ENCODE peak calls at places on chromosomes 4 and X, in four cellular contexts. C, S, J and Y are unnamed samples.

GRCh38 chr4:184101711-184102110 is 116.0 kb downstream of the ENPP6 start:
- DNase-seq in S (no peak), J (no peak), C (no peak), Y (no peak)

GRCh38 chr4:24666316-24666715 is 82.0 kb upstream of the DHX15 start:
- DNase-seq in C (no peak), S (no peak), J (no peak), Y (no peak)

GRCh38 chr4:48483777-48484493 is 792 bp downstream of the SLC10A4 start:
- DNase-seq in J (no peak), C (peak), S (no peak), Y (no peak)

GRCh38 chrX:139559383-139560042 is 29.0 kb downstream of the F9 start:
- DNase-seq in C (peak), S (peak), J (peak), Y (no peak)

GRCh38 chr4:74627516-74627915 is 166.8 kb downstream of the BTC start:
- DNase-seq in S (no peak), C (no peak), J (no peak), Y (no peak)

GRCh38 chr4:2065106-2065930 is 6.2 kb downstream of the NAT8L start:
- DNase-seq in C (no peak), J (no peak), S (no peak), Y (no peak)

GRCh38 chr4:25011135-25011866 is 19.4 kb downstream of the LGI2 start:
- DNase-seq in C (no peak), J (no peak), S (no peak), Y (no peak)

GRCh38 chrX:103442536-103442901 is 66.2 kb downstream of the BEX3 start:
- DNase-seq in S (no peak), J (no peak), C (no peak), Y (no peak)

GRCh38 chrX:16258936-16259335 is 91.7 kb downstream of the MAGEB17 start:
- DNase-seq in C (no peak), J (no peak), S (no peak), Y (no peak)

GRCh38 chr4:30716158-30716557 is 4.0 kb upstream of the PCDH7 start:
- DNase-seq in J (no peak), S (no peak), C (no peak), Y (no peak)

GRCh38 chr4:87077834-87078585 is 142.4 kb downstream of the KLHL8 start:
- DNase-seq in C (no peak), J (no peak), S (no peak), Y (no peak)

GRCh38 chr4:53908661-53909078 is 155.7 kb downstream of the CHIC2 start:
- DNase-seq in S (peak), J (peak), C (peak), Y (no peak)

GRCh38 chr4:176561368-176561767 is 231.4 kb downstream of the VEGFC start:
- DNase-seq in S (no peak), J (no peak), C (no peak), Y (no peak)

GRCh38 chrX:10533686-10534365 is 86.6 kb downstream of the MID1 start:
- DNase-seq in S (no peak), J (no peak), C (no peak), Y (no peak)

GRCh38 chrX:134294548-134294947 is 57.6 kb downstream of the CCDC160 start:
- DNase-seq in S (no peak), J (no peak), C (peak), Y (no peak)

GRCh38 chrX:30804462-30804861 is 84.6 kb downstream of the TAB3 start:
- DNase-seq in S (no peak), J (no peak), C (no peak), Y (no peak)

GRCh38 chr4:105619193-105619931 is 66.9 kb downstream of the ARHGEF38 start:
- DNase-seq in S (no peak), C (no peak), J (no peak), Y (no peak)

GRCh38 chrX:9897761-9898161 is 69.4 kb upstream of the CLDN34 start:
- DNase-seq in J (no peak), C (no peak), S (no peak), Y (no peak)

GRCh38 chr4:184706453-184706852 is 27.4 kb downstream of the CENPU start:
- DNase-seq in J (no peak), S (no peak), C (no peak), Y (no peak)

GRCh38 chr4:151721466-151721865 is 39.3 kb downstream of the GATB start:
- DNase-seq in S (no peak), J (no peak), C (no peak), Y (no peak)

GRCh38 chr4:127165971-127166370 is 466.8 kb upstream of the INTU start:
- DNase-seq in J (no peak), C (no peak), S (no peak), Y (no peak)

GRCh38 chr4:70724463-70724862 is 2.7 kb downstream of the RUFY3 start:
- DNase-seq in J (no peak), S (no peak), C (no peak), Y (no peak)

GRCh38 chr4:142567620-142568451 is 278.3 kb downstream of the INPP4B start:
- DNase-seq in J (peak), C (no peak), S (no peak), Y (no peak)

GRCh38 chrX:108437789-108438623 is at the start of gene COL4A6:
- DNase-seq in S (no peak), C (peak), J (no peak), Y (no peak)
- TF ChIP-seq SPI1 in S (no peak), C (no peak), J (no peak), Y (no peak)

GRCh38 chrX:19028560-19028959 is 44.6 kb upstream of the PHKA2 start:
- DNase-seq in J (no peak), C (no peak), S (no peak), Y (no peak)

GRCh38 chrX:19034025-19034424 is 50.1 kb upstream of the PHKA2 start:
- DNase-seq in J (no peak), C (no peak), S (no peak), Y (no peak)

DNA sequence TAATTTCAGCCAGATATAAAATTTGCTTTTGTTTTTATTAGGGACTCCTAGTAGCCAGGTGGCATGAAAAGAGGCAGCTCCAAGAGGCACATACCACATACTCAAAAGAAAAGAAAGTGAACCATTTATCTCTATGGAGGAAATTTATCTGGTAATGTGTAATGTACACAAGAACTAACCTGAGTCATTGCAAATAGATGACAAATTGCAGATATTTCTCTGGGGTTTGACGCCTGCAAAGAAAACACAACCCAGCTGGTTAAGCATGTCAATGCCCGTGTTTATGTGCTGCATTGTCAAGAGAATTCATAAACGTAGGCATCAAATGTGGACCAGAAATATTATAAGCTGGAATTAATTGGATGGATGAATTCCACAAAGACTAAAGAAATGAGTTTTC is 46.9 kb upstream of the PHKA2 start:
- DNase-seq in S (no peak), J (no peak), C (no peak), Y (no peak)
- TF ChIP-seq SPI1 in S (no peak), J (no peak), C (no peak), Y (no peak)

GRCh38 chr4:146478009-146478408 is 43.7 kb downstream of the SLC10A7 start:
- DNase-seq in S (no peak), J (no peak), C (no peak), Y (no peak)

GRCh38 chr4:146469053-146469452 is 52.7 kb downstream of the SLC10A7 start:
- DNase-seq in J (no peak), S (no peak), C (no peak), Y (no peak)

GRCh38 chr4:146477054-146477453 is 44.7 kb downstream of the SLC10A7 start:
- DNase-seq in S (no peak), C (no peak), J (no peak), Y (no peak)

DNA sequence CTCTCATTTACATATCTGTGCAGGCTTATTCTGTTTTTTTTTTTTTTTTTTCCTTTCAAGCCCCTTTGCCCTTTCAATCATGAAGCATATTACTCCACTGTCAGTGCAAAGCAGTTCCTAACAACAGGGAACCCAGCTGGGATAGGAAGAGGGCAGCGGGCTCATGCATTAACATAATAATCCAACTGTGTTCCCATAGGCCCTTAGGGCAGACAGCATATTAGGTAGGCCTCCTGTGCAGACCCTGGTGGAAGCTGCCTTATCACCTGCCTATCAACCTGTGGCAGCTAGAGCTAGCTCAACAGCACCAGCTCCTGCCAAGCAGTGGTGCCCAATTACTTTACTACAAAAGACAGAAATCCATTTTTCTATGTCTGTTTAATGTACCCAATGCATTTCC is 49.3 kb downstream of the SLC10A7 start:
- DNase-seq in C (no peak), J (no peak), S (no peak), Y (no peak)
- TF ChIP-seq SPI1 in C (no peak), J (no peak), S (no peak), Y (no peak)

DNA sequence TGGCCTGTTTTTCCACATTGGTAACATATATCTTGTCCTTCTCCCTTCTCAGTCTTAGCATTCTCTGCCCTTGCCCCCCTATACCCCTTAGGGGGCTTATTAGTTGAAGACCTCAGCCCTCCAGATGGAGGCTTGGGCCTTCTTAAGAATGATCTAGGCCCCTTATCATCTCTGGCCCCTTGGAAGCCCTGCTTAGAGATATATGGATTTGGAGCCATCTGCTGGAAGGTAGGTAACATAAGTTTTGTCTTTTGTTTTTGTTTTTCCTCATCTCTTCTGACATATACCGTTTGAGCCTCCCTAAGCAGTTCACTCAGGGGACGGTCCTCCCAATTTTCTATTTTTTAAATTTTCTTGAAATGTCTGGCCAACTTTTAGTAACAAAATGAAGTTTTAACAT is 48.3 kb upstream of the NAP1L2 start:
- DNase-seq in C (peak), J (no peak), S (no peak), Y (no peak)
- TF ChIP-seq SPI1 in C (no peak), J (no peak), S (no peak), Y (no peak)

GRCh38 chr4:107619731-107620130 is 100.3 kb downstream of the PAPSS1 start:
- DNase-seq in J (no peak), S (no peak), C (no peak), Y (no peak)
- TF ChIP-seq SPI1 in J (no peak), S (no peak), C (no peak), Y (no peak)